ENCODE peak calls at places on chromosome 1, in four cellular contexts. One of them, this sample, is unnamed.

GRCh38 chr1:160675641-160676410 is 29.0 kb upstream of the SLAMF1 start:
- DNase-seq in choroid plexus epithelial cell: peak; percentile 84
- DNase-seq in GM20000: peak; percentile 64
- DNase-seq in adrenal gland: peak; percentile 74
- DNase-seq in this sample: peak; percentile 70

GRCh38 chr1:227561303-227561702 is 2.1 kb upstream of the ZNF678 start:
- DNase-seq in GM20000: no peak
- DNase-seq in adrenal gland: no peak
- DNase-seq in choroid plexus epithelial cell: no peak
- DNase-seq in this sample: no peak

GRCh38 chr1:15386128-15386824 is 23.4 kb upstream of the EFHD2 start:
- DNase-seq in GM20000: peak; percentile 26
- DNase-seq in adrenal gland: no peak
- DNase-seq in choroid plexus epithelial cell: peak; percentile 15
- DNase-seq in this sample: no peak

GRCh38 chr1:234154320-234155251 is 218.7 kb upstream of the COA6 start:
- DNase-seq in adrenal gland: no peak
- DNase-seq in GM20000: peak; percentile 47
- DNase-seq in choroid plexus epithelial cell: peak; percentile 85
- DNase-seq in this sample: peak; percentile 9

GRCh38 chr1:1268284-1268682 is 5.4 kb downstream of the UBE2J2 start:
- DNase-seq in choroid plexus epithelial cell: no peak
- DNase-seq in adrenal gland: no peak
- DNase-seq in GM20000: no peak
- DNase-seq in this sample: no peak

GRCh38 chr1:170494369-170494768 is 37.6 kb upstream of the GORAB start:
- DNase-seq in GM20000: no peak
- DNase-seq in choroid plexus epithelial cell: peak; percentile 37
- DNase-seq in adrenal gland: peak; percentile 24
- DNase-seq in this sample: no peak

GRCh38 chr1:33137800-33138199 is 44.0 kb downstream of the TRIM62 start:
- DNase-seq in choroid plexus epithelial cell: peak; percentile 67
- DNase-seq in GM20000: no peak
- DNase-seq in adrenal gland: peak; percentile 32
- DNase-seq in this sample: peak; percentile 32

GRCh38 chr1:101178341-101178687 is 58.5 kb upstream of the S1PR1 start:
- DNase-seq in adrenal gland: no peak
- DNase-seq in GM20000: no peak
- DNase-seq in choroid plexus epithelial cell: no peak
- DNase-seq in this sample: no peak

GRCh38 chr1:179017383-179018326 is 8.0 kb upstream of the FAM20B start:
- DNase-seq in GM20000: no peak
- DNase-seq in adrenal gland: peak; percentile 53
- DNase-seq in choroid plexus epithelial cell: no peak
- DNase-seq in this sample: no peak

GRCh38 chr1:36533897-36534296 is 51.2 kb upstream of the CSF3R start:
- DNase-seq in choroid plexus epithelial cell: no peak
- DNase-seq in adrenal gland: no peak
- DNase-seq in GM20000: no peak
- DNase-seq in this sample: no peak

GRCh38 chr1:24049709-24050108 is 62.2 kb downstream of the MYOM3 start:
- DNase-seq in GM20000: no peak
- DNase-seq in adrenal gland: no peak
- DNase-seq in choroid plexus epithelial cell: no peak
- DNase-seq in this sample: no peak